ENCODE peak calls at places on chromosomes 5 and 9, in seven cellular contexts. Z is transverse colon, B is HCT116, K is vagina, H is Panc1, O is stomach, U is HepG2. Q is an unnamed sample.

GRCh38 chr9:37255944-37256862 is 135.8 kb downstream of the ZCCHC7 start:
- DNase-seq in Z (no peak), B (no peak), K (no peak), H (no peak), O (no peak), U (no peak), Q (no peak)

GRCh38 chr9:75090579-75090978 is 2.3 kb downstream of the OSTF1 start:
- DNase-seq in Z (no peak), B (no peak), K (no peak), H (no peak), O (no peak), U (no peak), Q (no peak)

GRCh38 chr5:59097116-59097515 is 514.2 kb downstream of the RAB3C start:
- DNase-seq in Z (no peak), B (no peak), K (no peak), H (no peak), O (no peak), U (no peak), Q (no peak)

GRCh38 chr9:16986441-16987387 is 116.2 kb upstream of the BNC2 start:
- DNase-seq in Z (no peak), B (no peak), K (no peak), H (no peak), O (no peak), U (no peak), Q (no peak)

GRCh38 chr5:14305045-14305444 is 161.9 kb downstream of the TRIO start:
- DNase-seq in Z (no peak), B (no peak), K (no peak), H (peak; percentile 93), O (no peak), U (no peak), Q (no peak)

GRCh38 chr9:111386386-111386785 is 56.4 kb upstream of the OR2K2 start:
- DNase-seq in Z (no peak), B (no peak), K (no peak), H (no peak), O (no peak), U (no peak), Q (no peak)

GRCh38 chr5:78360674-78361225 is 333 bp downstream of the SCAMP1 start:
- DNase-seq in Z (peak; percentile 66), B (no peak), K (no peak), H (no peak), O (peak; percentile 68), U (no peak), Q (peak; percentile 95)

GRCh38 chr5:137186759-137187461 is 312.2 kb downstream of the SPOCK1 start:
- DNase-seq in Z (no peak), B (no peak), K (no peak), H (no peak), O (no peak), U (no peak), Q (no peak)

GRCh38 chr5:154316223-154316967 is 125.9 kb downstream of the GALNT10 start:
- DNase-seq in Z (no peak), B (no peak), K (peak; percentile 76), H (no peak), O (no peak), U (no peak), Q (no peak)

GRCh38 chr9:80873861-80874260 is 815.5 kb downstream of the TLE1 start:
- DNase-seq in Z (no peak), B (no peak), K (no peak), H (no peak), O (no peak), U (no peak), Q (no peak)

GRCh38 chr5:177483994-177484901 is 10.8 kb upstream of the DBN1 start:
- DNase-seq in Z (no peak), B (no peak), K (no peak), H (no peak), O (no peak), U (no peak), Q (peak; percentile 63)

GRCh38 chr5:9498541-9499497 is 47.1 kb downstream of the SEMA5A start:
- DNase-seq in Z (no peak), B (no peak), K (no peak), H (no peak), O (no peak), U (peak; percentile 7), Q (no peak)

GRCh38 chr5:133610489-133611356 is 1.6 kb downstream of the FSTL4 start:
- DNase-seq in Z (peak; percentile 42), B (no peak), K (no peak), H (no peak), O (peak; percentile 76), U (peak; percentile 23), Q (peak; percentile 84)

GRCh38 chr9:131734781-131735180 is 5.1 kb downstream of the RAPGEF1 start:
- DNase-seq in Z (no peak), B (no peak), K (no peak), H (no peak), O (no peak), U (no peak), Q (peak; percentile 60)

GRCh38 chr9:131734165-131734610 is 5.7 kb downstream of the RAPGEF1 start:
- DNase-seq in Z (peak; percentile 89), B (no peak), K (no peak), H (no peak), O (peak; percentile 82), U (no peak), Q (peak; percentile 87)

GRCh38 chr9:131736440-131736839 is 3.4 kb downstream of the RAPGEF1 start:
- DNase-seq in Z (no peak), B (no peak), K (no peak), H (no peak), O (no peak), U (no peak), Q (no peak)

GRCh38 chr9:131733601-131734061 is 6.2 kb downstream of the RAPGEF1 start:
- DNase-seq in Z (peak; percentile 58), B (no peak), K (no peak), H (no peak), O (peak; percentile 35), U (no peak), Q (no peak)

DNA sequence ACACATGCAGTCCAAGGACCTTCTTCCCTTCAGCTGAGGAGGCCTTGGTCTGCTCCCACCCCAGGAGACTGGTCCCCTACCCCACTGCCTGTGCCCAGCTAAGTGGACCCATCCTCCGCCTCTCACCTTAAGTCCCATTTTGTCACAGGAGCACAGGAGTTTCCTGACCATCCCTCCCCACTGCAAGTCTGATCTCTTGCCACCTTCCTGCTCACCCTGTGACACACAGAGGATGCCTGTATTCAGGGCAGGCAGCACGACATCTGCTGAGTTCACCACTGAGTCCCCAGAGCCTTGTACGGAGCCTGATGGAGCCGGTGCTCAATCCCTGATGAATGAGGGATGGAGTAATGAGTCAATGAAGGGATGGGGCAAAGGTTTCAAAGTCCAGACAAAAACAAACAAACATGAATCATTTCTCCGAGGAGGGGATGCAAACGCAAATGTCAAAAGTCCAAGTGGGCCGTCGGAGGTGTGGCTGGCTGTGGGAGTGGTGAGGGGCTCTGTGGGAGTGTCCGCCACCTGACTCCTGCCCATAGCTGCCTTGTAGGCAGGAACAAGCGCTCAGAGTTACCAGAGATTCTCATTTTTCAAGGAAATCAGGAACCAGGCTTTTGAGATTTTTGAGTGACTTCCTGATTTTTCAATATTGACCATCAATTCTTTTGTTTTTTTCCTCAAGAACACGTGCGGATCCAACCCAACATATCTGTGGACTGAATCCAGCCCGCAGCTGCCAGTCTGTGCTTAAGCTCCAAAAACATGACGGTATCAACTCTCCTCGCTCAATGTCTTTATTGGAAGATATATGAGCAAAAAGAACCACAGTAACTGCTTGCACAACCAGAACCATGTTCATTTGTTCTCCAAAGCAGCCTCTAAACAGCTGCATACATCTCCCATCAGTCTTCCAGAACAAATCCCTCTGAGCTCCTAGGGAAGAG is 4.4 kb downstream of the RAPGEF1 start:
- DNase-seq in Z (peak; percentile 72), B (no peak), K (no peak), H (no peak), O (peak; percentile 56), U (peak; percentile 94), Q (no peak)
- H3K4me3 ChIP-seq in Z (no peak overlapping the region), B (no peak overlapping the region), K (no peak overlapping the region), H (no peak overlapping the region), O (no peak overlapping the region), U (peak overlapping the region; percentile 43), Q (no peak overlapping the region)

GRCh38 chr9:109094268-109094667 is 25.5 kb downstream of the TMEM245 start:
- DNase-seq in Z (no peak), B (no peak), K (no peak), H (no peak), O (no peak), U (no peak), Q (no peak)

GRCh38 chr9:109095321-109095720 is 24.4 kb downstream of the TMEM245 start:
- DNase-seq in Z (no peak), B (no peak), K (no peak), H (no peak), O (no peak), U (no peak), Q (no peak)

GRCh38 chr9:109092587-109092986 is 27.2 kb downstream of the TMEM245 start:
- DNase-seq in Z (no peak), B (no peak), K (no peak), H (no peak), O (no peak), U (no peak), Q (no peak)

GRCh38 chr9:109088221-109088620 is 31.5 kb downstream of the TMEM245 start:
- DNase-seq in Z (no peak), B (no peak), K (no peak), H (no peak), O (no peak), U (no peak), Q (no peak)

DNA sequence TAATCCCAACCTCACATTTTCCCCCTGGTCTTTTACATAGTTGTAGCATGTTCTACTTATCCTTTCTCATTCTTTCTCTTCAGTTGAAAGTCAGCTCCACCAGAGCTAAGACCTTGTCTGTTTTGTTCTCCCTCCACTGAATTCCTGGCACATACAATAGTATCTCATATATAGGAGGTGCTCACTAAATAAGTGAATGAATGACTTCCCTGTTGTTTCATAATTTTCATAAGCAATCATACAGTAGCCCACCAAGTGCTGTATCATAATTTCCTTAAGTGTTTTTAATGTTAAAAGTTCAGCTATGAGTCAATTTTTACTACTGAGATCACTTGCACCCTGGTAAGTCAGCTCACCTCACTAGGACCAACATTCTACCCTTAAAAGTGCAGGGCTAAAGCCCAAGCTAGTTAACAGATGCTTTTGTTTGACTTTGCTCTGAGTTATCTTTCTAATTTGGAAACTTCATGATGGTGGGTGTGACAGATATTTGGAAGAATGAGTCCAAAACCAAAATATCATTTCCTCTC is 27.6 kb downstream of the TMEM245 start:
- DNase-seq in Z (no peak), B (no peak), K (no peak), H (no peak), O (no peak), U (no peak), Q (no peak)
- TF ChIP-seq POLR2AphosphoS5 in Z (no peak), B (no peak), K (no peak), H (no peak), O (no peak), U (no peak), Q (no peak)

GRCh38 chr5:107949688-107950341 is 279.1 kb upstream of the EFNA5 start:
- DNase-seq in Z (no peak), B (no peak), K (no peak), H (no peak), O (no peak), U (no peak), Q (no peak)
- H3K4me3 ChIP-seq in Z (no peak overlapping the region), B (no peak overlapping the region), K (no peak overlapping the region), H (no peak overlapping the region), O (no peak overlapping the region), U (no peak overlapping the region), Q (no peak overlapping the region)

DNA sequence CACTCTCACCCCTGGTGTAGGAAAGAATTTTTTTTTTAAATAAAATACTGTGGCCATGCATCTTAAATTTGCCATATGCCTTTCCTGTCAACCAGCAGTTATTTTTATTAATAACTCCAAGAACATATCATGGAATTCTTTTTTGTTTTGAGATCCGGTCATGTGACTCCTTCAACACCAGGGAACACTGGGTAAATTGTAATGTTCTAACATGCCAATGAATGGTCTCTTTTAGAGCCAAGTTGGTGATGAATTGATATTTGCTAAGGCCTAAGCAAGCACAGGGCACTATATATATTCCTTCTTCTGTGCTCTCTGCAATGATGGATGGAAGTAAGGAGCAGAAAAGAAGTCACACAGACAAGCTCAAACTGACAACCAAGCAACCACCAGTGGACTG is 124.1 kb downstream of the EFNA5 start:
- DNase-seq in Z (no peak), B (no peak), K (no peak), H (no peak), O (no peak), U (no peak), Q (no peak)
- TF ChIP-seq POLR2AphosphoS5 in Z (no peak), B (no peak), K (no peak), H (no peak), O (no peak), U (no peak), Q (no peak)

Q was measured in spleen.